ENCODE peak calls at places on chromosomes 1 and 21, in ten cellular contexts. H, T, I, Z, P, S, C, U, O and W are unnamed samples.

GRCh38 chr1:207058878-207059867 is 6.1 kb downstream of the PFKFB2 start:
- DNase-seq in P (no peak), U (peak), H (no peak), S (no peak), T (no peak), C (no peak), Z (peak), I (no peak), O (peak), W (no peak)

GRCh38 chr1:181496759-181497158 is 13.4 kb downstream of the CACNA1E start:
- DNase-seq in P (no peak), C (no peak), I (no peak), T (no peak), U (no peak), O (no peak), H (no peak), S (no peak), Z (no peak), W (no peak)

GRCh38 chr1:25432364-25432719 is 1.6 kb downstream of the MACO1 start:
- DNase-seq in U (no peak), Z (no peak), T (no peak), P (no peak), I (no peak), S (no peak), C (no peak), H (no peak), O (no peak), W (no peak)

GRCh38 chr1:201470581-201470980 is 1.6 kb upstream of the PHLDA3 start:
- DNase-seq in U (no peak), H (no peak), I (no peak), C (no peak), T (no peak), O (no peak), S (no peak), Z (no peak), P (no peak), W (no peak)

GRCh38 chr21:17819878-17820232 is 699 bp upstream of the C21orf91 start:
- DNase-seq in U (peak), P (no peak), O (no peak), H (no peak), I (no peak), T (no peak), S (no peak), Z (no peak), C (peak), W (no peak)

GRCh38 chr21:42153746-42154145 is 65.2 kb upstream of the ABCG1 start:
- DNase-seq in U (no peak), C (no peak), H (no peak), O (no peak), P (no peak), S (no peak), I (no peak), T (no peak), Z (no peak), W (no peak)

GRCh38 chr1:182051938-182052337 is 9.6 kb downstream of the ZNF648 start:
- DNase-seq in H (no peak), Z (no peak), I (no peak), P (no peak), T (no peak), U (no peak), C (no peak), O (no peak), S (no peak), W (no peak)

GRCh38 chr1:143735764-143736461 is 235.9 kb downstream of the FAM72C start:
- DNase-seq in U (no peak), H (peak), T (no peak), P (no peak), C (peak), S (no peak), I (no peak), O (no peak), Z (no peak), W (no peak)

GRCh38 chr1:209207701-209208286 is 375.7 kb upstream of the CAMK1G start:
- DNase-seq in T (peak), O (peak), H (peak), U (peak), S (no peak), P (peak), I (peak), Z (peak), C (peak), W (peak)

GRCh38 chr1:119587328-119587727 is 60.7 kb downstream of the ZNF697 start:
- DNase-seq in H (no peak), P (peak), S (no peak), Z (peak), T (no peak), C (no peak), U (no peak), I (peak), O (no peak), W (no peak)

GRCh38 chr1:41566969-41567368 is 82.5 kb upstream of the EDN2 start:
- DNase-seq in U (no peak), H (no peak), P (no peak), T (no peak), I (no peak), C (no peak), Z (no peak), S (no peak), O (no peak), W (no peak)

GRCh38 chr1:203906932-203907331 is 45.5 kb downstream of the SNRPE start:
- DNase-seq in P (peak), C (no peak), Z (no peak), O (no peak), H (peak), I (no peak), U (no peak), T (no peak), S (no peak), W (no peak)

GRCh38 chr1:85607913-85608250 is 27.3 kb downstream of the CCN1 start:
- DNase-seq in P (no peak), H (no peak), T (no peak), S (no peak), O (no peak), U (no peak), C (no peak), I (no peak), Z (no peak), W (no peak)

GRCh38 chr1:78038491-78038939 is 7.3 kb upstream of the GIPC2 start:
- DNase-seq in P (peak), I (no peak), Z (peak), C (no peak), T (no peak), U (no peak), S (no peak), O (no peak), H (peak), W (no peak)

GRCh38 chr21:45809421-45809820 is 165.9 kb downstream of the PCBP3 start:
- DNase-seq in P (no peak), H (no peak), C (no peak), U (no peak), T (no peak), S (no peak), Z (no peak), I (no peak), O (no peak), W (no peak)

GRCh38 chr1:225437710-225438437 is 10.0 kb upstream of the LBR start:
- DNase-seq in Z (no peak), O (peak), C (no peak), H (no peak), S (no peak), U (no peak), T (no peak), I (no peak), P (peak), W (no peak)

GRCh38 chr1:76727520-76727919 is 139.8 kb upstream of the ST6GALNAC5 start:
- DNase-seq in I (no peak), P (no peak), T (no peak), Z (no peak), O (no peak), C (no peak), H (no peak), U (no peak), S (no peak), W (no peak)

GRCh38 chr1:221667504-221667903 is 74.4 kb downstream of the DUSP10 start:
- DNase-seq in U (no peak), I (no peak), S (no peak), T (no peak), P (peak), H (peak), Z (no peak), O (no peak), C (no peak), W (no peak)

GRCh38 chr1:87155648-87156047 is 173.0 kb upstream of the LMO4 start:
- DNase-seq in H (no peak), I (no peak), Z (no peak), T (no peak), P (no peak), U (peak), S (no peak), O (no peak), C (no peak), W (no peak)

GRCh38 chr1:20079661-20080305 is 9.8 kb downstream of the PLA2G5 start:
- DNase-seq in C (no peak), O (no peak), H (no peak), T (no peak), I (no peak), U (peak), S (no peak), P (no peak), Z (no peak), W (no peak)

GRCh38 chr1:26300586-26301275 is 5.7 kb downstream of the UBXN11 start:
- DNase-seq in P (no peak), O (no peak), T (no peak), Z (no peak), H (no peak), I (no peak), U (no peak), S (no peak), C (no peak), W (no peak)

GRCh38 chr1:224727851-224728250 is 111.7 kb downstream of the CNIH3 start:
- DNase-seq in C (no peak), P (no peak), I (no peak), S (no peak), T (no peak), O (no peak), U (no peak), Z (no peak), H (no peak), W (no peak)

GRCh38 chr1:225871374-225872074 is 10.7 kb downstream of the TMEM63A start:
- DNase-seq in O (no peak), U (no peak), S (no peak), P (no peak), T (no peak), I (no peak), Z (peak), H (no peak), C (no peak), W (no peak)

GRCh38 chr1:20948091-20948490 is 161.0 kb upstream of the HP1BP3 start:
- DNase-seq in T (no peak), H (no peak), S (no peak), Z (no peak), O (no peak), I (no peak), P (no peak), C (no peak), U (no peak), W (no peak)

GRCh38 chr1:9437931-9438330 is 101.3 kb upstream of the SLC25A33 start:
- DNase-seq in U (no peak), S (no peak), H (no peak), I (no peak), Z (no peak), P (no peak), C (peak), T (peak), O (no peak), W (no peak)

GRCh38 chr1:20476260-20477038 is 9.6 kb downstream of the CAMK2N1 start:
- DNase-seq in P (peak), C (peak), O (peak), S (no peak), T (peak), Z (no peak), H (peak), I (peak), U (peak), W (no peak)

GRCh38 chr1:206035027-206035426 is 11.3 kb upstream of the CTSE start:
- DNase-seq in P (no peak), H (no peak), S (no peak), Z (peak), U (no peak), I (no peak), O (no peak), T (no peak), C (no peak), W (no peak)

GRCh38 chr1:12539320-12539704 is 78.7 kb downstream of the DHRS3 start:
- DNase-seq in I (no peak), O (no peak), P (no peak), T (no peak), H (no peak), Z (no peak), S (no peak), U (no peak), C (no peak), W (no peak)

GRCh38 chr1:213417846-213418245 is 366.8 kb downstream of the RPS6KC1 start:
- DNase-seq in I (no peak), C (no peak), Z (no peak), H (no peak), U (no peak), S (no peak), P (no peak), T (no peak), O (no peak), W (no peak)

GRCh38 chr21:25568230-25568629 is 39.1 kb downstream of the MRPL39 start:
- DNase-seq in T (no peak), O (peak), C (no peak), P (no peak), U (no peak), Z (no peak), S (no peak), I (peak), H (no peak), W (no peak)

GRCh38 chr1:86972262-86972661 is 57.8 kb downstream of the HS2ST1 start:
- DNase-seq in O (no peak), U (no peak), S (no peak), I (no peak), T (no peak), Z (peak), H (peak), C (no peak), P (no peak), W (no peak)

GRCh38 chr1:19061343-19061742 is 104.9 kb upstream of the IFFO2 start:
- DNase-seq in T (no peak), C (no peak), O (no peak), U (no peak), I (no peak), H (no peak), P (no peak), S (no peak), Z (no peak), W (no peak)

GRCh38 chr1:30109853-30110252 is 613.5 kb downstream of the MATN1 start:
- DNase-seq in P (peak), Z (no peak), T (peak), U (peak), I (no peak), S (no peak), H (no peak), C (no peak), O (no peak), W (no peak)

GRCh38 chr1:59730759-59731478 is 83.8 kb upstream of the HOOK1 start:
- DNase-seq in S (no peak), I (peak), Z (no peak), H (peak), C (peak), O (no peak), P (peak), T (peak), U (no peak), W (no peak)

GRCh38 chr1:242405947-242406346 is 118.5 kb downstream of the PLD5 start:
- DNase-seq in I (no peak), C (no peak), O (no peak), H (no peak), T (no peak), S (no peak), Z (no peak), P (no peak), U (no peak), W (no peak)

GRCh38 chr1:184965889-184966860 is 8.1 kb downstream of the NIBAN1 start:
- DNase-seq in Z (no peak), O (no peak), S (no peak), H (no peak), T (no peak), I (no peak), C (no peak), U (no peak), P (no peak), W (no peak)